ENCODE peak calls at places on chromosomes 4 and X, in ten cellular contexts. C, F, T, L, G, I, A, S, O and W are unnamed samples.

GRCh38 chrX:2676794-2677675 is 14.1 kb upstream of the CD99 start:
- DNase-seq in A (no peak), I (no peak), G (no peak), O (no peak), T (no peak), L (no peak), S (no peak), F (no peak), C (no peak), W (no peak)

GRCh38 chr4:9143421-9144080 is 26.7 kb upstream of the FAM90A26 start:
- DNase-seq in T (no peak), O (no peak), L (no peak), A (no peak), F (no peak), G (no peak), S (no peak), C (no peak), I (no peak), W (no peak)

GRCh38 chr4:71932941-71933340 is 98.9 kb upstream of the NPFFR2 start:
- DNase-seq in F (no peak), I (no peak), L (no peak), S (no peak), T (no peak), C (no peak), A (no peak), G (no peak), O (no peak), W (no peak)

GRCh38 chrX:74458738-74459137 is 37.4 kb downstream of the SLC16A2 start:
- DNase-seq in F (no peak), S (no peak), C (no peak), L (no peak), G (no peak), A (no peak), I (no peak), O (no peak), T (no peak), W (no peak)

GRCh38 chrX:70476934-70477733 is 32.5 kb downstream of the DLG3 start:
- DNase-seq in F (no peak), A (peak), T (peak), I (no peak), G (no peak), L (no peak), S (no peak), C (peak), O (no peak), W (no peak)

GRCh38 chrX:10725071-10725470 is 104.7 kb upstream of the MID1 start:
- DNase-seq in G (no peak), T (no peak), C (no peak), L (no peak), A (no peak), O (no peak), I (peak), S (no peak), F (no peak), W (no peak)

GRCh38 chrX:123159403-123159802 is 24.7 kb upstream of the GRIA3 start:
- DNase-seq in F (no peak), L (no peak), S (no peak), G (no peak), O (no peak), A (no peak), I (no peak), C (no peak), T (no peak), W (no peak)

GRCh38 chrX:134936542-134936941 is 54.2 kb upstream of the SMIM10 start:
- DNase-seq in G (no peak), O (no peak), C (no peak), S (no peak), A (no peak), F (no peak), T (no peak), I (no peak), L (no peak), W (no peak)

GRCh38 chrX:926991-927390 is 285.5 kb downstream of the CRLF2 start:
- DNase-seq in L (no peak), C (no peak), T (no peak), S (no peak), G (no peak), F (no peak), O (no peak), I (no peak), A (peak), W (no peak)

GRCh38 chr4:55910140-55910539 is 38.6 kb upstream of the CEP135 start:
- DNase-seq in I (no peak), T (no peak), G (no peak), S (no peak), O (no peak), A (no peak), L (no peak), C (no peak), F (no peak), W (no peak)

GRCh38 chr4:80336582-80336981 is 1.1 kb downstream of the CFAP299 start:
- DNase-seq in S (no peak), F (no peak), C (peak), A (no peak), I (peak), O (no peak), T (no peak), G (no peak), L (no peak), W (peak)

GRCh38 chr4:162959056-162959455 is 207.6 kb downstream of the NAF1 start:
- DNase-seq in I (peak), C (no peak), G (no peak), O (no peak), F (no peak), T (peak), L (no peak), S (no peak), A (no peak), W (no peak)